ENCODE peak calls at places on chromosome 13, in nine cellular contexts. C, H, Q, Y, R, J, O, Z and N are unnamed samples.

GRCh38 chr13:45773236-45773635 is 71.1 kb downstream of the CBY2 start:
- DNase-seq in C (peak), H (no peak), Q (no peak), Y (no peak), R (no peak), J (no peak), O (no peak), Z (no peak), N (no peak)

GRCh38 chr13:80977168-80977567 is 636.2 kb upstream of the SPRY2 start:
- DNase-seq in C (no peak), H (no peak), Q (no peak), Y (no peak), R (no peak), J (no peak), O (no peak), Z (no peak), N (no peak)

GRCh38 chr13:32955881-32956594 is 60.2 kb upstream of the KL start:
- DNase-seq in C (no peak), H (no peak), Q (no peak), Y (no peak), R (no peak), J (no peak), O (no peak), Z (no peak), N (no peak)

GRCh38 chr13:40974460-40975407 is 44.4 kb downstream of the ELF1 start:
- DNase-seq in C (peak), H (peak), Q (peak), Y (peak), R (no peak), J (peak), O (peak), Z (peak), N (peak)

GRCh38 chr13:78317030-78317429 is 286.3 kb downstream of the POU4F1 start:
- DNase-seq in C (peak), H (peak), Q (no peak), Y (no peak), R (peak), J (peak), O (peak), Z (no peak), N (peak)

GRCh38 chr13:90447034-90447734 is 900.3 kb upstream of the MIR17HG start:
- DNase-seq in C (no peak), H (no peak), Q (no peak), Y (no peak), R (no peak), J (no peak), O (peak), Z (no peak), N (no peak)

GRCh38 chr13:41931337-41931736 is 29.6 kb downstream of the VWA8 start:
- DNase-seq in C (peak), H (no peak), Q (no peak), Y (no peak), R (no peak), J (no peak), O (peak), Z (no peak), N (no peak)

GRCh38 chr13:46797468-46798237 is 692 bp upstream of the ESD start:
- DNase-seq in C (peak), H (peak), Q (no peak), Y (no peak), R (no peak), J (peak), O (no peak), Z (no peak), N (no peak)

GRCh38 chr13:44660050-44660449 is 83.9 kb upstream of the TSC22D1 start:
- DNase-seq in C (peak), H (no peak), Q (no peak), Y (no peak), R (no peak), J (no peak), O (no peak), Z (no peak), N (no peak)

GRCh38 chr13:30690282-30691188 is 44.8 kb upstream of the ALOX5AP start:
- DNase-seq in C (peak), H (peak), Q (peak), Y (peak), R (no peak), J (no peak), O (peak), Z (no peak), N (no peak)
- TF ChIP-seq EZH2phosphoT487 in C (no peak), H (no peak), Q (no peak), Y (no peak), R (no peak), J (no peak), O (no peak), Z (no peak), N (no peak)

DNA sequence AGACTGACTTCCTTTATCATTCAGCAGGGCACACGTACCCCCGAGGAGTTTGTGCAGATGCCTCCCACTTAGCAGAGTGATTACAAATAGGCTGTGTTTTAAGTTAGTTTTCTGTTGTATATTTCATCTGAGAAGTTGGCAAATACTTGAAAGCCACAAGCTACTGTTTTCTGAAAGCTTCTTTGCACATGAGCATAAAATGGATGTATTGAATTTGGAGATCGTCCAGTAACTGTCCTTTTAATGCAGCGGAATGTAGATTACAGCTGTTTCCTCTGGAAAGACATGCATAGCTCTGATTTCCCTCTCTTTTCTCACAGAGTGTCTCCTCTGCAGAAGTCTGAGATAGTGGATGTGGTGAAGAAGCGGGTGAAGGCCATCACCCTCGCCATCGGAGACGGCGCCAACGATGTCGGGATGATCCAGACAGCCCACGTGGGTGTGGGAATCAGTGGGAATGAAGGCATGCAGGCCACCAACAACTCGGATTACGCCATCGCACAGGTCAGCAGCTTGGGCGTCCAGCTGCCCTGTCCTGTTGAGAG is 283.0 kb downstream of the SHISA2 start:
- DNase-seq in C (no peak), H (no peak), Q (no peak), Y (no peak), R (no peak), J (no peak), O (no peak), Z (no peak), N (no peak)
- TF ChIP-seq EZH2phosphoT487 in C (no peak), H (no peak), Q (no peak), Y (no peak), R (no peak), J (no peak), O (no peak), Z (no peak), N (no peak)

GRCh38 chr13:27569405-27569804 is 50.9 kb downstream of the LNX2 start:
- DNase-seq in C (no peak), H (no peak), Q (no peak), Y (no peak), R (no peak), J (no peak), O (no peak), Z (no peak), N (no peak)

GRCh38 chr13:27578121-27579030 is 42.0 kb downstream of the LNX2 start:
- DNase-seq in C (peak), H (no peak), Q (no peak), Y (no peak), R (no peak), J (no peak), O (peak), Z (no peak), N (peak)

GRCh38 chr13:27574661-27575060 is 45.7 kb downstream of the LNX2 start:
- DNase-seq in C (no peak), H (no peak), Q (no peak), Y (no peak), R (no peak), J (no peak), O (no peak), Z (no peak), N (no peak)

DNA sequence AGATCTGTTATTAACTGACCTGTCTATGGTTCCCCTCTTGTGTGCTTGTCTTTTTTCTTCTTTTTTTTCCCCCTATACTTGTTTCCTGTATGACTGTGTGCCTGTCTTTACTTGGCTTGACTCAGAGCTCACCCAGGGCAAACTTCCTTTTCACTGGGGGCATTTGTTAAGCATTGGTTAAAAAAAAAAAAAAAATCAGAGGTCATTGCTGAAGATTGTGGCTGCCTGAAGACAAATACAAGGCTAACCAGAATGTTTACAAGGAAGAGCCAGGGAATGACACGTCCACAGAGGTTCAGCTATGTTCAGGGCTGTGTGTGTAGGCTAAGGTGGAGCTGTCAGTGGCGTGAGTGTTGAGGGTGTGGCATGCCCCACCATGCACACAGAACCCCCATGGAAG is 47.1 kb downstream of the LNX2 start:
- DNase-seq in C (peak), H (peak), Q (no peak), Y (no peak), R (no peak), J (no peak), O (peak), Z (no peak), N (no peak)
- TF ChIP-seq EZH2phosphoT487 in C (no peak), H (no peak), Q (no peak), Y (no peak), R (no peak), J (no peak), O (no peak), Z (no peak), N (no peak)

GRCh38 chr13:49395416-49396277 is 48.2 kb downstream of the CAB39L start:
- DNase-seq in C (peak), H (no peak), Q (no peak), Y (no peak), R (no peak), J (no peak), O (no peak), Z (no peak), N (no peak)

GRCh38 chr13:49399801-49400472 is 43.9 kb downstream of the CAB39L start:
- DNase-seq in C (no peak), H (peak), Q (no peak), Y (peak), R (no peak), J (no peak), O (peak), Z (no peak), N (no peak)

GRCh38 chr13:49403966-49404365 is 39.9 kb downstream of the CAB39L start:
- DNase-seq in C (no peak), H (no peak), Q (no peak), Y (no peak), R (no peak), J (no peak), O (no peak), Z (no peak), N (no peak)

GRCh38 chr13:49404621-49405020 is 39.2 kb downstream of the CAB39L start:
- DNase-seq in C (no peak), H (no peak), Q (no peak), Y (peak), R (no peak), J (no peak), O (no peak), Z (no peak), N (no peak)

DNA sequence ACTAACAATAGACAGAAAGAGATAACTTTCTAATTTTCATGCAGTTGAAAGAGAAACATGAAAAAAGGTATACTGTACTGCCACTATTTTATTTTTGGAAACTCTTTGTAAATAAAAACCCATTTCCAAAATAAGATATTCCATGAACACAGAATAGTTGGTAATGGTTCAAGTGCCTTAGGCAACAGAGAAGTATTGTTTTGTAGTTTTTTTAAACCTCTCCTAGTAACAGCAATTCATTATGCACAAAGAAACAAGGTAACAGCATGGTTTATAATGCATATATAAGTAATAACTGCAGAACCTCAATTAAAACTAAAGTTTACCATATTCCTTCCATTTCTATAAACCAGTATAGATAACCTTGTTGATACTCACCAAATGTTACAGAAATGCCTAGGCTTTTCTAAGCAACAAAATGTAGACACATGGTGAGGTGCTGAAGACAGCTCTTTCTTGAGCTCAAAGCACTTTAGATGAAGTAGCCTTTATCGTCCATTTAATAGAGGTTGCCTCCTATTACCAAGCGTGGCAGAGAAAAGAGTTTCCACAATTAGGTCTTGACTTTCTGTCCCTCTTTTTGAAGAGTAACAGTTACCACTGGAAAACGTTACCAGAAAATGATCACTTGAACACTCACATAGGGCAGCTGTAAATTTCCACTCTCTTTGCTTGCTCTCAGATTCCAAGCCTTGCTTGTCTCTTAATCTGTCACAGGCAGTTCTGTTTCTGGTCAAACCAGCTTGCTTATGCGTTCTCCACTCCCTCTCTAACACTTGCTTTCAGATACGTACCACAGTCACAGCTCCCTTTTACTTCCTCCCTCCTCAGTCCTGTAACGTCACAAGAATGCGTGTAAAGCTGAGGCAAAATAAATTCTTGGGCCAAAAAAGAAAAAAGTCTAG is 42.9 kb downstream of the CAB39L start:
- DNase-seq in C (peak), H (peak), Q (no peak), Y (peak), R (peak), J (peak), O (peak), Z (no peak), N (peak)
- TF ChIP-seq EZH2phosphoT487 in C (no peak), H (no peak), Q (no peak), Y (no peak), R (no peak), J (no peak), O (no peak), Z (no peak), N (no peak)

DNA sequence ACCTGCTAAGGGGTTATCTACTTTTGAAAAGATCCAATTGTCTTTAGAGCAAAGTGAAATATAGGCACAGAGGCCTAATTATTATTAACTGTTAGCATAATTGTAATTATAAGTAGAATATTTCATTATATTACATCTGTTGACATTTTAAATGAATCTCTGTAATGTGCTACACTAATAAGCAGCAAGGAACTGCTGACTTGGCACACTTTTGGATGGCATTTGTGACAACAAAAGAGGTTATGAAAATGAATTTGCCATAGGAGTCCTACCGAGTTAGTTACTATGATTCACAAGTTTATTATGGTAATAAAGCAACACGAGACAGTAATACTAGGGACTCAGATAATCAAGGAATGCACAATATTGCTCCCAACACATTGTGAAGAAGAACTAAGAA is 213.8 kb upstream of the PCDH9 start:
- DNase-seq in C (no peak), H (no peak), Q (no peak), Y (no peak), R (no peak), J (no peak), O (no peak), Z (no peak), N (no peak)
- TF ChIP-seq EZH2phosphoT487 in C (no peak), H (no peak), Q (no peak), Y (no peak), R (no peak), J (no peak), O (no peak), Z (no peak), N (no peak)